ENCODE peak calls at places on chromosome 5, in six cellular contexts. K, E, Q, T, G and F are unnamed samples.
A peak's percentile ranks its signal among the peaks of the same experiment; 100 is the strongest.

GRCh38 chr5:72559866-72560766 is 52.9 kb upstream of the ZNF366 start:
- DNase-seq in Q (no peak), G (no peak), K (no peak), T (no peak), E (no peak), F (no peak)

GRCh38 chr5:95669540-95669939 is 13.3 kb downstream of the SPATA9 start:
- DNase-seq in Q (peak; percentile 87), T (peak; percentile 97), K (peak; percentile 83), G (peak; percentile 99), E (peak; percentile 99), F (peak; percentile 69)

GRCh38 chr5:171984748-171985419 is 21.6 kb downstream of the FBXW11 start:
- DNase-seq in Q (no peak), K (no peak), G (peak; percentile 98), T (peak; percentile 86), E (peak; percentile 98), F (no peak)

GRCh38 chr5:113491022-113491421 is 2.8 kb upstream of the MCC start:
- DNase-seq in K (no peak), G (no peak), Q (no peak), E (no peak), T (no peak), F (no peak)

GRCh38 chr5:80516826-80517225 is 28.9 kb downstream of the FAM151B start:
- DNase-seq in Q (no peak), E (peak; percentile 94), K (no peak), T (peak; percentile 46), G (peak; percentile 91), F (no peak)

GRCh38 chr5:107743357-107744000 is 72.7 kb upstream of the EFNA5 start:
- DNase-seq in T (no peak), E (peak; percentile 54), K (no peak), G (peak; percentile 69), Q (no peak), F (no peak)

GRCh38 chr5:150320048-150320555 is 17.4 kb upstream of the ARSI start:
- DNase-seq in K (peak; percentile 60), T (no peak), Q (peak; percentile 92), G (peak; percentile 90), E (peak; percentile 78), F (peak; percentile 56)

GRCh38 chr5:144198386-144198785 is 27.7 kb downstream of the KCTD16 start:
- DNase-seq in E (peak; percentile 70), K (no peak), Q (no peak), G (peak; percentile 69), T (no peak), F (no peak)

GRCh38 chr5:65873181-65873580 is 53.2 kb upstream of the ERBIN start:
- DNase-seq in T (no peak), E (peak; percentile 42), G (peak; percentile 81), Q (no peak), K (no peak), F (no peak)

GRCh38 chr5:68192679-68193060 is 22.9 kb upstream of the PIK3R1 start:
- DNase-seq in G (no peak), K (no peak), T (no peak), Q (no peak), E (no peak), F (no peak)

GRCh38 chr5:6576861-6577501 is 55.9 kb downstream of the NSUN2 start:
- DNase-seq in E (peak; percentile 52), Q (peak; percentile 59), G (peak; percentile 61), T (peak; percentile 13), K (no peak), F (no peak)

GRCh38 chr5:136033848-136034247 is 5.1 kb downstream of the TGFBI start:
- DNase-seq in T (no peak), G (no peak), Q (no peak), K (no peak), E (no peak), F (no peak)

GRCh38 chr5:99034336-99034735 is 105.5 kb upstream of the CHD1 start:
- DNase-seq in T (no peak), Q (no peak), E (peak; percentile 59), G (peak; percentile 61), K (no peak), F (no peak)

GRCh38 chr5:17014686-17015085 is 78.6 kb upstream of the MYO10 start:
- DNase-seq in T (no peak), Q (no peak), E (no peak), K (no peak), G (no peak), F (no peak)

GRCh38 chr5:178069909-178070308 is 43.4 kb upstream of the N4BP3 start:
- DNase-seq in T (no peak), Q (no peak), E (peak; percentile 26), K (peak; percentile 42), G (no peak), F (no peak)

GRCh38 chr5:119112151-119112550 is 41.3 kb downstream of the DMXL1 start:
- DNase-seq in T (no peak), G (no peak), E (no peak), K (no peak), Q (no peak), F (no peak)

GRCh38 chr5:74409166-74409706 is 231.3 kb downstream of the ENC1 start:
- DNase-seq in K (no peak), G (no peak), Q (no peak), E (no peak), T (no peak), F (no peak)

GRCh38 chr5:53956632-53957031 is 353.7 kb downstream of the ARL15 start:
- DNase-seq in T (no peak), Q (no peak), E (no peak), K (no peak), G (no peak), F (no peak)

GRCh38 chr5:177542816-177543472 is 11.4 kb downstream of the FAM193B start:
- DNase-seq in T (no peak), G (no peak), K (no peak), Q (no peak), E (no peak), F (no peak)

GRCh38 chr5:6682239-6682638 is 31.0 kb upstream of the TENT4A start:
- DNase-seq in E (no peak), K (no peak), Q (no peak), T (no peak), G (no peak), F (no peak)

GRCh38 chr5:94223231-94223630 is 395.2 kb downstream of the KIAA0825 start:
- DNase-seq in G (no peak), Q (no peak), K (no peak), T (no peak), E (no peak), F (no peak)

GRCh38 chr5:173056783-173057061 is 570 bp downstream of the CREBRF start:
- DNase-seq in E (no peak), Q (no peak), K (no peak), T (no peak), G (no peak), F (peak; percentile 84)

GRCh38 chr5:146912874-146913273 is 34.3 kb upstream of the PPP2R2B start:
- DNase-seq in T (no peak), E (no peak), K (no peak), Q (no peak), G (no peak), F (no peak)

DNA sequence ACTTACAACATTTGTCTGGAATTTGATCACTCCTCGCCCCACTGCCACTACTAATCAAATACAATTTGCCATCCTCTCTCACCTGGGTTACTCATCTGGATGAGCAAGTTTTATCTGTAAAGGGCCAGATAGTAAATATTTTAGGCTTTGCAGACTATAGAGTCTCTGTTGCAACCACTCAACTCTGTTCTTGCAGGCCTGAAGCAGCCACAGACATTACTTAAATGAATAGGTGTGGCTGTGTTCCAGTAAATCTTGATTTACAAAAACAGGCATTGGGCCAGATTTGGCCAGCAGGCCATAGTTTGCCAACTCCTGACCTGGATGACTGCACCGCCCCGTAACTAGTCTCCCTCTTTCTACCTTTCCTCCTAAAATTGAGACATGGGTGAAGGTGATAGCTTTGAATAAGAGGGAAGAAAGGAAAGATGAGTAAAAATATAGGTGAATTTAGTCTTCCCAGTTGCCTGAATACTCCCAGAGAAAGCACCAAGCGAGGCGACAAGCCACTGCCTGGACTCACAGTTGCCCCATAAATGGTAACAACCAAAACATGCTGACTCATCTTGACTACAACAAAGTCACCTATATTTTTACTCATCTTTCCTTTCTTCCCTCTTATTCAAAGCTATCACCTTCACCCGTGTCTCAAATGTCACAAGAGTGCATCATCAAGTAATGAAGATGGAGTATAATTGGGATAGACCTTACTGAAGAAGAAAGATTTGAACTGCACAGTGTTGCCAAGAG is 32.5 kb upstream of the SCAMP1 start:
- DNase-seq in T (no peak), K (no peak), E (no peak), Q (no peak), G (peak; percentile 3), F (no peak)
- H3K27ac ChIP-seq in T (no peak overlapping the region), K (no peak overlapping the region), E (no peak overlapping the region), Q (no peak overlapping the region), G (no peak overlapping the region), F (no peak overlapping the region)

GRCh38 chr5:142598338-142598700 is 87.6 kb downstream of the FGF1 start:
- DNase-seq in Q (no peak), E (no peak), K (no peak), G (no peak), T (no peak), F (no peak)

GRCh38 chr5:142600092-142600491 is 85.8 kb downstream of the FGF1 start:
- DNase-seq in K (no peak), Q (no peak), E (no peak), T (no peak), G (peak; percentile 12), F (no peak)

GRCh38 chr5:142602720-142603245 is 83.1 kb downstream of the FGF1 start:
- DNase-seq in G (no peak), K (no peak), T (no peak), Q (no peak), E (peak; percentile 43), F (no peak)

GRCh38 chr5:142600611-142601360 is 85.1 kb downstream of the FGF1 start:
- DNase-seq in G (peak; percentile 87), T (peak; percentile 69), K (peak; percentile 54), E (peak; percentile 91), Q (peak; percentile 74), F (peak; percentile 44)

GRCh38 chr5:142601432-142601831 is 84.5 kb downstream of the FGF1 start:
- DNase-seq in E (no peak), G (no peak), T (no peak), K (no peak), Q (no peak), F (no peak)
- TF ChIP-seq CTCF in E (peak; percentile 11), G (no peak), T (peak; percentile 27), K (no peak), Q (no peak), F (peak; percentile 29)

GRCh38 chr5:149174847-149175234 is 33.5 kb downstream of the ABLIM3 start:
- DNase-seq in G (no peak), K (no peak), T (no peak), E (no peak), Q (no peak), F (no peak)

GRCh38 chr5:149175346-149176113 is 34.2 kb downstream of the ABLIM3 start:
- DNase-seq in G (no peak), E (no peak), Q (peak; percentile 90), K (peak; percentile 62), T (no peak), F (peak; percentile 82)

GRCh38 chr5:149177339-149177843 is 36.1 kb downstream of the ABLIM3 start:
- DNase-seq in K (no peak), T (no peak), G (no peak), Q (no peak), E (no peak), F (no peak)

GRCh38 chr5:149181702-149182101 is 40.4 kb downstream of the ABLIM3 start:
- DNase-seq in G (no peak), K (no peak), E (peak; percentile 67), T (no peak), Q (no peak), F (no peak)

GRCh38 chr5:149177911-149178565 is 36.7 kb downstream of the ABLIM3 start:
- DNase-seq in G (peak; percentile 44), K (no peak), T (no peak), E (peak; percentile 54), Q (no peak), F (no peak)
- H3K27ac ChIP-seq in G (no peak overlapping the region), K (no peak overlapping the region), T (no peak overlapping the region), E (no peak overlapping the region), Q (peak overlapping the region; percentile 80), F (peak overlapping the region; percentile 90)

GRCh38 chr5:36876389-36876964 is at the start of gene NIPBL:
- DNase-seq in K (peak; percentile 90), E (peak; percentile 94), G (peak; percentile 94), Q (peak; percentile 92), T (peak; percentile 77), F (peak; percentile 91)
- TF ChIP-seq CTCF in K (peak; percentile 23), E (no peak), G (no peak), Q (no peak), T (no peak), F (no peak)